ENCODE peak calls at places on chromosomes 12 and 14, in seven cellular contexts. G is IMR-90, O is mesenchymal stem cell, E is neuronal stem cell, P is mesendoderm, L is trophoblast cell, V is H1. S is an unnamed sample.

GRCh38 chr12:47886471-47887240 is 18.1 kb downstream of the VDR start:
- DNase-seq in V (no peak), G (peak; percentile 55), O (no peak), P (no peak), E (no peak), L (no peak), S (no peak)

GRCh38 chr14:92513966-92514843 is 624 bp downstream of the RIN3 start:
- DNase-seq in G (peak; percentile 22), E (no peak), P (peak; percentile 22), L (peak; percentile 32), V (peak; percentile 61), O (peak; percentile 54), S (peak; percentile 50)

GRCh38 chr14:93940437-93940836 is 13.3 kb downstream of the FAM181A start:
- DNase-seq in P (no peak), E (no peak), G (no peak), V (no peak), O (no peak), L (no peak), S (no peak)

GRCh38 chr12:121981456-121981855 is 40.2 kb upstream of the BCL7A start:
- DNase-seq in G (no peak), P (no peak), L (no peak), E (no peak), O (no peak), V (no peak), S (no peak)

GRCh38 chr14:74049886-74050495 is 30.8 kb downstream of the BBOF1 start:
- DNase-seq in O (no peak), P (no peak), G (no peak), L (no peak), V (no peak), E (no peak), S (no peak)

GRCh38 chr14:90567191-90567590 is 170.4 kb downstream of the CALM1 start:
- DNase-seq in O (no peak), G (no peak), E (no peak), V (no peak), L (no peak), P (no peak), S (no peak)

GRCh38 chr12:14937689-14938088 is 648 bp downstream of the ERP27 start:
- DNase-seq in P (peak; percentile 55), E (no peak), G (no peak), V (no peak), O (no peak), L (no peak), S (peak; percentile 45)

GRCh38 chr14:82854851-82855250 is 1321.2 kb upstream of the SEL1L start:
- DNase-seq in P (peak; percentile 48), G (no peak), V (no peak), O (peak; percentile 0), L (no peak), E (peak; percentile 37), S (no peak)

GRCh38 chr12:43104524-43104923 is 447.5 kb downstream of the ADAMTS20 start:
- DNase-seq in V (no peak), L (no peak), O (no peak), P (no peak), E (no peak), G (peak; percentile 64), S (no peak)

DNA sequence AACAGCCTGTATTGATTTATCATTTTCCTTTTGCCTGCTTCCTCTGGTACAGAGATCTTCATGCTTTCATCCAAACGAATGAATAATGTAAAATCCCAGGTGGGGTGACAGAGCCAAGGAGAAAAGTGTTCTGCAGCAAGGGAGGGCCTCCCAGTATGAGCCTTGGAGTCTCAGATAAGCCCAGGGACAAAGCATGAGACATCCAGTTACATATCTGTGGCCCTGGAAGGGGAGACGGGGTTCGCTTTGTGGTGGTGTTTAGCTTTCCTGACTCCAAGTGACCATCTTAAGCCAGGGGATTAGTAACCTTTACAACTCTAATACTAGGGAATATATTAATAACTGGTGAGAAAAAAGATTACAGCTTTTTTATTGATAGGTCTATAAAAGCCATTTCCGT is 177.1 kb downstream of the ETV6 start:
- DNase-seq in E (no peak), P (peak; percentile 54), L (no peak), G (no peak), O (peak; percentile 31), V (no peak), S (no peak)
- H3K23ac ChIP-seq in E (no peak overlapping the region), P (no peak overlapping the region), L (no peak overlapping the region), G (no peak overlapping the region), O (no peak overlapping the region), V (no peak overlapping the region), S (no peak overlapping the region)

DNA sequence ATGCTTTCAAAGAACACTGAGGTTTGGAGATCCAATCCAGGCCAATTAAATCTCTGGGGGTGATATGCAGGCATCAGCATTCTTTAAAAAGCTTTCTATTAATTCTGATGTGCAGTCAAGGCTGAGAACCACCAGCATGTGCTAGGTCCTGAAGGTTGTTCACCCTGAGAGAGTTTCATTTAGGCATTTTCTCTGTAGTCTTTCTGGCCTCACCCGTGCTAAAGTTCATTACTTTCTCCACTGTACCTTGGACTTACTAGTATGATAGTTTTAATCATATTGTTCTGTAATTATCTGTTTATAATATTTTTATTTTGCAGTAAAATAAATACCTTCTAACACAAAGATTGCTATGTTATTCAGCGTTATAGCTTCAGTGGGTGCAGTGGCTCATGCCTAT is 32.9 kb downstream of the SOS2 start:
- DNase-seq in G (no peak), P (no peak), L (no peak), V (no peak), E (no peak), O (no peak), S (no peak)
- H3K23ac ChIP-seq in G (no peak overlapping the region), P (no peak overlapping the region), L (no peak overlapping the region), V (no peak overlapping the region), E (no peak overlapping the region), O (no peak overlapping the region), S (no peak overlapping the region)

GRCh38 chr14:76872796-76873432 is 46.7 kb downstream of the LRRC74A start:
- DNase-seq in G (peak; percentile 35), O (peak; percentile 50), V (peak; percentile 85), P (peak; percentile 53), E (peak; percentile 56), L (peak; percentile 21), S (peak; percentile 68)
- H3K23ac ChIP-seq in G (no peak overlapping the region), O (no peak overlapping the region), V (no peak overlapping the region), P (no peak overlapping the region), E (no peak overlapping the region), L (no peak overlapping the region), S (no peak overlapping the region)

DNA sequence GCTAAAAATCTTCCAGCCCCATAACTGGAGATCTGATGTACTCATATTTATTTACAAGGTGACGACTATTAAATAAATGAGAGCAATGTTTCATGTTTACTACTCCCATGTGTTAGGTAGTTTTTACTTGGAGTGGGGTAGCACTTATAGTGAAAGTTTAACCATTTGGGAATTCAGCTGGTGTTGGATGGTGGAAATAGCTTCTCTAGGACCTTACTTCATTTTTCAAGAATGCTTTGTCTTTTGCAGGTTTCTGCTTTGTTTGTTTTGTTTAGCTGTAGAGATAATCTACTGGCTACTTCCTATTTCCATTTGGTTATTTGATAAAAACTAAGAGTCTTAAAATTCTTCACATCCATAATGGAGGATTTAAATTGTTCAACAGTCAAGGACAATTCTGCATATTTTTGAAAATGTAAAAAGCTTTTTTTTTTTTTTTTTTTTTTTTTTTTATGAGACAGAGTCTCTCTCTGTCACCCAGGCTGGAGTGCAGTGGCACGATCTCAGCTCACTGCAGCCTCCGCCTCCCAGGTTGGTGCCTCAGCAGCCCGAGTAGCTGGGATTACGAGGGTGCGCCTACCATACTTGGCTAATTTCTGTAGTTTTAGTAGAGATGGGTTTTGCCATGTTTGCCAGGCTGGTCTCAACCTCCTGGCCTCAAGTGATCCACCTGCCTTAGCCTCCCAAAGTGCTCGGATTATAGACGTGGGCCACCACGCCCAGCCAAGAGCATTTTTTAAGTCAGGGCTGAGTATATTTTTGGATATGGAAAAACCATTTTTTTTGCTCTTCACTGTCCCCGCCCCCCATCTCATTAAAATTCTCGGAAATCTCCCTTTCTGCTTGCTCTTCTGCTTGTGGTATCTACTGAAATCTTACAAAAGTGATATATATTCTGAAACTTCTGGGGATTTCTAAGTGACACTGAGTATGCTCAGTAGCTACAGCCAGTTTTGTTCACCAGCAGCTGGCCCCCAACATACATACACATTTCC is 1.4 kb upstream of the ABCD2 start:
- DNase-seq in G (no peak), L (no peak), V (no peak), O (peak; percentile 29), E (no peak), P (peak; percentile 13), S (no peak)
- H3K23ac ChIP-seq in G (no peak overlapping the region), L (no peak overlapping the region), V (no peak overlapping the region), O (no peak overlapping the region), E (no peak overlapping the region), P (no peak overlapping the region), S (no peak overlapping the region)

GRCh38 chr14:51167587-51168219 is 72.3 kb upstream of the TMX1 start:
- DNase-seq in V (no peak), O (peak; percentile 75), E (no peak), G (no peak), L (no peak), P (no peak), S (no peak)

GRCh38 chr14:51165415-51165814 is 70.5 kb upstream of the TRIM9 start:
- DNase-seq in G (no peak), L (no peak), P (no peak), V (no peak), O (no peak), E (no peak), S (no peak)

GRCh38 chr14:51173863-51174262 is 66.2 kb upstream of the TMX1 start:
- DNase-seq in P (no peak), E (no peak), O (no peak), V (no peak), L (no peak), G (no peak), S (no peak)

DNA sequence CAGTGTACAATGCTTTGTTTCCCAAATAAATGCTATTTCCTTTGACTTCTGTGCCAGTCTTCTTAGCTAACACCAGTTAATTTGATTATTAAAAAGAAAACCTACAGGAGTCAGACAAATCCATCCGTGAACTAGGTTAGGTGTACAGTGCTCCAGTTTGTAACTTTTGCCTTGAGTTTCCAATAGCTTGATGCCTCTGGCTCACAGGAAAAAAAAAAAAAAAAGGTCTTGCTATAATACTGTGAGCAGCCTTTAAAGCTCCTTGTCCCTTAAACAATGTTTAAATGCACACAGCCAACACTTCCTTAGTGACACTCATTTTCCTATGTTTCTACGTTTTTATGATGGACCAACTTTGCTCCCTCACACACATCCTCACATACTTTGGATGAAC is 71.8 kb upstream of the TMX1 start:
- DNase-seq in O (peak; percentile 22), L (no peak), G (no peak), E (no peak), P (no peak), V (no peak), S (no peak)
- H3K23ac ChIP-seq in O (no peak overlapping the region), L (no peak overlapping the region), G (no peak overlapping the region), E (no peak overlapping the region), P (no peak overlapping the region), V (no peak overlapping the region), S (no peak overlapping the region)

DNA sequence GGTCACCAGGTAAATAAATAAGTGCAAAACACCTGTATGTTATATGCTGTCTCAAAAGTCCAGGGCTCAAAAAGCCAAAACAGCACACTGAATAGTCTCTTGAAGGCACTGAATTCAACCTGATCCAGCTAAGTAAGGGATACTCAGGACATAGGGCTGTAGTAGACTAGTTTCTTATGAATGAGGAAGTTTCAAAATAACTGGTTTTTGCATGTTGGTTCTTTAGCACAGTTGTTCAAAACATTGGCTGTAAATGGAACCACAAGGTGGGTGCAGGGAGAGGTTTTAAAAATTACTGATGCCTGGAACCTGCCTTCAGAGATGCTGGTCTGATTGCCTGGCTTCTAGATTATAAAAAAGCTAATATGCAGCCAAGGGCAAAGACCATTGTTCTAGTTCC is 34.1 kb downstream of the NDUFA12 start:
- DNase-seq in L (no peak), P (no peak), O (no peak), V (no peak), E (no peak), G (no peak), S (no peak)
- H3K23ac ChIP-seq in L (no peak overlapping the region), P (no peak overlapping the region), O (no peak overlapping the region), V (no peak overlapping the region), E (no peak overlapping the region), G (no peak overlapping the region), S (no peak overlapping the region)

GRCh38 chr12:23931176-23931575 is 18.3 kb downstream of the SOX5 start:
- DNase-seq in G (no peak), V (no peak), E (no peak), L (no peak), P (no peak), O (no peak), S (no peak)
- H3K23ac ChIP-seq in G (no peak overlapping the region), V (no peak overlapping the region), E (no peak overlapping the region), L (no peak overlapping the region), P (no peak overlapping the region), O (no peak overlapping the region), S (no peak overlapping the region)

S was measured in H9.